ENCODE peak calls at places on chromosome 12, in five cellular contexts. L, G, K, O and E are unnamed samples.

GRCh38 chr12:57182918-57183575 is 33.5 kb upstream of the NXPH4 start:
- DNase-seq in K (peak; percentile 97), L (peak; percentile 62), G (peak; percentile 92), O (peak; percentile 35), E (peak; percentile 99)

GRCh38 chr12:13713746-13714400 is 267.5 kb downstream of the GRIN2B start:
- DNase-seq in G (no peak), K (no peak), L (no peak), O (no peak), E (no peak)

GRCh38 chr12:47813491-47814196 is 6.1 kb downstream of the HDAC7 start:
- DNase-seq in L (peak; percentile 42), K (peak; percentile 77), G (peak; percentile 63), O (no peak), E (no peak)

GRCh38 chr12:113128802-113129663 is 6.5 kb downstream of the RASAL1 start:
- DNase-seq in O (no peak), K (no peak), L (no peak), G (no peak), E (no peak)

GRCh38 chr12:32146074-32146873 is 39.6 kb downstream of the BICD1 start:
- DNase-seq in O (no peak), L (no peak), G (no peak), K (peak; percentile 12), E (no peak)

GRCh38 chr12:2318286-2318685 is 265.5 kb downstream of the CACNA1C start:
- DNase-seq in L (peak; percentile 40), G (no peak), O (no peak), K (no peak), E (no peak)

GRCh38 chr12:105469701-105470100 is 139.2 kb downstream of the C12orf75 start:
- DNase-seq in G (no peak), O (no peak), K (no peak), L (no peak), E (no peak)

GRCh38 chr12:14138495-14138894 is 157.1 kb upstream of the GRIN2B start:
- DNase-seq in O (no peak), K (no peak), L (no peak), G (peak; percentile 9), E (no peak)

GRCh38 chr12:104565606-104566243 is 109.0 kb downstream of the CHST11 start:
- DNase-seq in G (no peak), O (no peak), K (no peak), L (peak; percentile 41), E (no peak)

GRCh38 chr12:132837693-132838463 is 9.2 kb upstream of the GOLGA3 start:
- DNase-seq in G (no peak), L (peak; percentile 27), K (no peak), O (no peak), E (no peak)

GRCh38 chr12:122963928-122964240 is 2.4 kb downstream of the ABCB9 start:
- DNase-seq in O (no peak), G (no peak), L (no peak), K (no peak), E (no peak)

GRCh38 chr12:116265361-116266128 is 11.9 kb downstream of the MED13L start:
- DNase-seq in O (no peak), K (no peak), G (no peak), L (peak; percentile 23), E (no peak)

GRCh38 chr12:108381793-108382436 is 42.8 kb upstream of the CMKLR1 start:
- DNase-seq in K (no peak), G (no peak), L (peak; percentile 15), O (no peak), E (no peak)

GRCh38 chr12:685388-685787 is 22.1 kb upstream of the NINJ2 start:
- DNase-seq in O (no peak), K (peak; percentile 63), L (no peak), G (no peak), E (no peak)

GRCh38 chr12:95096852-95097251 is 23.4 kb upstream of the NR2C1 start:
- DNase-seq in G (no peak), K (no peak), O (no peak), L (peak; percentile 80), E (no peak)